ENCODE peak calls at places on chromosomes 7 and 10, in six cellular contexts. One of them, this sample, is unnamed.
A peak's percentile ranks its signal among the peaks of the same experiment; 100 is the strongest.

GRCh38 chr7:15555385-15555859 is 6.4 kb downstream of the AGMO start:
- DNase-seq in stimulated activated naive B cell treated with anti-CD40 and anti-IgM and Interleukin-4, amounts not matched to agents 10 μg/mL and 1 μg/mL and 100 μg/mL, for 72 hours: no peak
- DNase-seq in HCEC 1CT: peak; percentile 43
- DNase-seq in GM23248: peak; percentile 47
- DNase-seq in left ventricle myocardium superior: no peak
- DNase-seq in left cardiac atrium: no peak
- DNase-seq in this sample: peak; percentile 14

GRCh38 chr10:127802532-127803055 is 65.6 kb downstream of the FOXI2 start:
- DNase-seq in stimulated activated naive B cell treated with anti-CD40 and anti-IgM and Interleukin-4, amounts not matched to agents 10 μg/mL and 1 μg/mL and 100 μg/mL, for 72 hours: no peak
- DNase-seq in HCEC 1CT: no peak
- DNase-seq in GM23248: peak; percentile 3
- DNase-seq in left ventricle myocardium superior: no peak
- DNase-seq in left cardiac atrium: no peak
- DNase-seq in this sample: no peak

GRCh38 chr10:127973810-127974311 is 67.0 kb downstream of the PTPRE start:
- DNase-seq in stimulated activated naive B cell treated with anti-CD40 and anti-IgM and Interleukin-4, amounts not matched to agents 10 μg/mL and 1 μg/mL and 100 μg/mL, for 72 hours: no peak
- DNase-seq in HCEC 1CT: no peak
- DNase-seq in GM23248: no peak
- DNase-seq in left ventricle myocardium superior: no peak
- DNase-seq in left cardiac atrium: no peak
- DNase-seq in this sample: no peak

GRCh38 chr10:109931153-109931552 is 7.8 kb upstream of the XPNPEP1 start:
- DNase-seq in stimulated activated naive B cell treated with anti-CD40 and anti-IgM and Interleukin-4, amounts not matched to agents 10 μg/mL and 1 μg/mL and 100 μg/mL, for 72 hours: no peak
- DNase-seq in HCEC 1CT: no peak
- DNase-seq in GM23248: peak; percentile 65
- DNase-seq in left ventricle myocardium superior: no peak
- DNase-seq in left cardiac atrium: no peak
- DNase-seq in this sample: no peak

GRCh38 chr10:122141821-122142651 is 129.1 kb upstream of the BTBD16 start:
- DNase-seq in stimulated activated naive B cell treated with anti-CD40 and anti-IgM and Interleukin-4, amounts not matched to agents 10 μg/mL and 1 μg/mL and 100 μg/mL, for 72 hours: no peak
- DNase-seq in HCEC 1CT: peak; percentile 84
- DNase-seq in GM23248: peak; percentile 90
- DNase-seq in left ventricle myocardium superior: peak; percentile 70
- DNase-seq in left cardiac atrium: no peak
- DNase-seq in this sample: no peak

GRCh38 chr7:101538596-101539459 is 90.3 kb downstream of the MYL10 start:
- DNase-seq in stimulated activated naive B cell treated with anti-CD40 and anti-IgM and Interleukin-4, amounts not matched to agents 10 μg/mL and 1 μg/mL and 100 μg/mL, for 72 hours: peak; percentile 39
- DNase-seq in HCEC 1CT: peak; percentile 31
- DNase-seq in GM23248: peak; percentile 50
- DNase-seq in left ventricle myocardium superior: peak; percentile 75
- DNase-seq in left cardiac atrium: peak; percentile 51
- DNase-seq in this sample: no peak

GRCh38 chr7:30504347-30505173 is at the start of gene GGCT:
- DNase-seq in stimulated activated naive B cell treated with anti-CD40 and anti-IgM and Interleukin-4, amounts not matched to agents 10 μg/mL and 1 μg/mL and 100 μg/mL, for 72 hours: peak; percentile 97
- DNase-seq in HCEC 1CT: peak; percentile 98
- DNase-seq in GM23248: peak; percentile 100
- DNase-seq in left ventricle myocardium superior: peak; percentile 99
- DNase-seq in left cardiac atrium: peak; percentile 100
- DNase-seq in this sample: peak; percentile 93

GRCh38 chr7:5647816-5648215 is 133.6 kb downstream of the RNF216 start:
- DNase-seq in stimulated activated naive B cell treated with anti-CD40 and anti-IgM and Interleukin-4, amounts not matched to agents 10 μg/mL and 1 μg/mL and 100 μg/mL, for 72 hours: no peak
- DNase-seq in HCEC 1CT: no peak
- DNase-seq in GM23248: no peak
- DNase-seq in left ventricle myocardium superior: no peak
- DNase-seq in left cardiac atrium: no peak
- DNase-seq in this sample: no peak

GRCh38 chr7:92133133-92133736 is 1.0 kb downstream of the CYP51A1 start:
- DNase-seq in stimulated activated naive B cell treated with anti-CD40 and anti-IgM and Interleukin-4, amounts not matched to agents 10 μg/mL and 1 μg/mL and 100 μg/mL, for 72 hours: no peak
- DNase-seq in HCEC 1CT: no peak
- DNase-seq in GM23248: peak; percentile 58
- DNase-seq in left ventricle myocardium superior: no peak
- DNase-seq in left cardiac atrium: no peak
- DNase-seq in this sample: no peak

GRCh38 chr7:5435291-5436002 is 11.8 kb upstream of the TNRC18 start:
- DNase-seq in stimulated activated naive B cell treated with anti-CD40 and anti-IgM and Interleukin-4, amounts not matched to agents 10 μg/mL and 1 μg/mL and 100 μg/mL, for 72 hours: no peak
- DNase-seq in HCEC 1CT: no peak
- DNase-seq in GM23248: no peak
- DNase-seq in left ventricle myocardium superior: no peak
- DNase-seq in left cardiac atrium: no peak
- DNase-seq in this sample: no peak

GRCh38 chr10:71838264-71839211 is 12.5 kb downstream of the PSAP start:
- DNase-seq in stimulated activated naive B cell treated with anti-CD40 and anti-IgM and Interleukin-4, amounts not matched to agents 10 μg/mL and 1 μg/mL and 100 μg/mL, for 72 hours: no peak
- DNase-seq in HCEC 1CT: peak; percentile 61
- DNase-seq in GM23248: peak; percentile 84
- DNase-seq in left ventricle myocardium superior: no peak
- DNase-seq in left cardiac atrium: no peak
- DNase-seq in this sample: peak; percentile 73

GRCh38 chr10:87658858-87659555 is 671 bp upstream of the PAPSS2 start:
- DNase-seq in stimulated activated naive B cell treated with anti-CD40 and anti-IgM and Interleukin-4, amounts not matched to agents 10 μg/mL and 1 μg/mL and 100 μg/mL, for 72 hours: no peak
- DNase-seq in HCEC 1CT: no peak
- DNase-seq in GM23248: no peak
- DNase-seq in left ventricle myocardium superior: no peak
- DNase-seq in left cardiac atrium: no peak
- DNase-seq in this sample: no peak

GRCh38 chr10:93673791-93674190 is 28.6 kb downstream of the FRA10AC1 start:
- DNase-seq in stimulated activated naive B cell treated with anti-CD40 and anti-IgM and Interleukin-4, amounts not matched to agents 10 μg/mL and 1 μg/mL and 100 μg/mL, for 72 hours: no peak
- DNase-seq in HCEC 1CT: no peak
- DNase-seq in GM23248: no peak
- DNase-seq in left ventricle myocardium superior: no peak
- DNase-seq in left cardiac atrium: no peak
- DNase-seq in this sample: no peak

GRCh38 chr10:97217299-97217698 is 31.5 kb upstream of the SLIT1 start:
- DNase-seq in stimulated activated naive B cell treated with anti-CD40 and anti-IgM and Interleukin-4, amounts not matched to agents 10 μg/mL and 1 μg/mL and 100 μg/mL, for 72 hours: no peak
- DNase-seq in HCEC 1CT: no peak
- DNase-seq in GM23248: no peak
- DNase-seq in left ventricle myocardium superior: no peak
- DNase-seq in left cardiac atrium: no peak
- DNase-seq in this sample: no peak

GRCh38 chr7:132049462-132050304 is 493.3 kb upstream of the PODXL start:
- DNase-seq in stimulated activated naive B cell treated with anti-CD40 and anti-IgM and Interleukin-4, amounts not matched to agents 10 μg/mL and 1 μg/mL and 100 μg/mL, for 72 hours: no peak
- DNase-seq in HCEC 1CT: no peak
- DNase-seq in GM23248: peak; percentile 49
- DNase-seq in left ventricle myocardium superior: no peak
- DNase-seq in left cardiac atrium: no peak
- DNase-seq in this sample: no peak

GRCh38 chr7:2662273-2663120 is 25.5 kb upstream of the AMZ1 start:
- DNase-seq in stimulated activated naive B cell treated with anti-CD40 and anti-IgM and Interleukin-4, amounts not matched to agents 10 μg/mL and 1 μg/mL and 100 μg/mL, for 72 hours: no peak
- DNase-seq in HCEC 1CT: no peak
- DNase-seq in GM23248: no peak
- DNase-seq in left ventricle myocardium superior: no peak
- DNase-seq in left cardiac atrium: peak; percentile 23
- DNase-seq in this sample: no peak

GRCh38 chr7:1087952-1088920 is at the start of gene GPER1:
- DNase-seq in stimulated activated naive B cell treated with anti-CD40 and anti-IgM and Interleukin-4, amounts not matched to agents 10 μg/mL and 1 μg/mL and 100 μg/mL, for 72 hours: no peak
- DNase-seq in HCEC 1CT: no peak
- DNase-seq in GM23248: peak; percentile 83
- DNase-seq in left ventricle myocardium superior: peak; percentile 74
- DNase-seq in left cardiac atrium: peak; percentile 82
- DNase-seq in this sample: no peak

GRCh38 chr7:133702903-133703302 is 424.2 kb upstream of the LRGUK start:
- DNase-seq in stimulated activated naive B cell treated with anti-CD40 and anti-IgM and Interleukin-4, amounts not matched to agents 10 μg/mL and 1 μg/mL and 100 μg/mL, for 72 hours: no peak
- DNase-seq in HCEC 1CT: no peak
- DNase-seq in GM23248: peak; percentile 14
- DNase-seq in left ventricle myocardium superior: no peak
- DNase-seq in left cardiac atrium: no peak
- DNase-seq in this sample: no peak

GRCh38 chr7:48285365-48285764 is 114.1 kb downstream of the ABCA13 start:
- DNase-seq in stimulated activated naive B cell treated with anti-CD40 and anti-IgM and Interleukin-4, amounts not matched to agents 10 μg/mL and 1 μg/mL and 100 μg/mL, for 72 hours: no peak
- DNase-seq in HCEC 1CT: peak; percentile 93
- DNase-seq in GM23248: peak; percentile 47
- DNase-seq in left ventricle myocardium superior: no peak
- DNase-seq in left cardiac atrium: no peak
- DNase-seq in this sample: no peak

GRCh38 chr7:98251251-98251843 is 685 bp downstream of the TECPR1 start:
- DNase-seq in stimulated activated naive B cell treated with anti-CD40 and anti-IgM and Interleukin-4, amounts not matched to agents 10 μg/mL and 1 μg/mL and 100 μg/mL, for 72 hours: no peak
- DNase-seq in HCEC 1CT: no peak
- DNase-seq in GM23248: peak; percentile 53
- DNase-seq in left ventricle myocardium superior: peak; percentile 67
- DNase-seq in left cardiac atrium: peak; percentile 57
- DNase-seq in this sample: no peak

GRCh38 chr10:13695588-13695987 is 108.8 kb downstream of the PRPF18 start:
- DNase-seq in stimulated activated naive B cell treated with anti-CD40 and anti-IgM and Interleukin-4, amounts not matched to agents 10 μg/mL and 1 μg/mL and 100 μg/mL, for 72 hours: no peak
- DNase-seq in HCEC 1CT: no peak
- DNase-seq in GM23248: no peak
- DNase-seq in left ventricle myocardium superior: no peak
- DNase-seq in left cardiac atrium: no peak
- DNase-seq in this sample: no peak

GRCh38 chr7:716212-716611 is 10.3 kb upstream of the DNAAF5 start:
- DNase-seq in stimulated activated naive B cell treated with anti-CD40 and anti-IgM and Interleukin-4, amounts not matched to agents 10 μg/mL and 1 μg/mL and 100 μg/mL, for 72 hours: no peak
- DNase-seq in HCEC 1CT: no peak
- DNase-seq in GM23248: no peak
- DNase-seq in left ventricle myocardium superior: no peak
- DNase-seq in left cardiac atrium: no peak
- DNase-seq in this sample: no peak

GRCh38 chr7:55546826-55547225 is 25.5 kb downstream of the VOPP1 start:
- DNase-seq in stimulated activated naive B cell treated with anti-CD40 and anti-IgM and Interleukin-4, amounts not matched to agents 10 μg/mL and 1 μg/mL and 100 μg/mL, for 72 hours: no peak
- DNase-seq in HCEC 1CT: peak; percentile 73
- DNase-seq in GM23248: peak; percentile 94
- DNase-seq in left ventricle myocardium superior: peak; percentile 76
- DNase-seq in left cardiac atrium: peak; percentile 74
- DNase-seq in this sample: peak; percentile 75

GRCh38 chr7:30285531-30286284 is 1.3 kb downstream of the ZNRF2 start:
- DNase-seq in stimulated activated naive B cell treated with anti-CD40 and anti-IgM and Interleukin-4, amounts not matched to agents 10 μg/mL and 1 μg/mL and 100 μg/mL, for 72 hours: peak; percentile 66
- DNase-seq in HCEC 1CT: peak; percentile 57
- DNase-seq in GM23248: peak; percentile 70
- DNase-seq in left ventricle myocardium superior: peak; percentile 50
- DNase-seq in left cardiac atrium: peak; percentile 34
- DNase-seq in this sample: no peak

GRCh38 chr10:133308431-133309110 is at the start of the genes TUBGCP2 and ZNF511:
- DNase-seq in stimulated activated naive B cell treated with anti-CD40 and anti-IgM and Interleukin-4, amounts not matched to agents 10 μg/mL and 1 μg/mL and 100 μg/mL, for 72 hours: peak; percentile 89
- DNase-seq in HCEC 1CT: peak; percentile 75
- DNase-seq in GM23248: peak; percentile 94
- DNase-seq in left ventricle myocardium superior: peak; percentile 93
- DNase-seq in left cardiac atrium: peak; percentile 90
- DNase-seq in this sample: no peak

GRCh38 chr10:70684841-70685457 is 12.6 kb downstream of the ADAMTS14 start:
- DNase-seq in stimulated activated naive B cell treated with anti-CD40 and anti-IgM and Interleukin-4, amounts not matched to agents 10 μg/mL and 1 μg/mL and 100 μg/mL, for 72 hours: no peak
- DNase-seq in HCEC 1CT: no peak
- DNase-seq in GM23248: no peak
- DNase-seq in left ventricle myocardium superior: no peak
- DNase-seq in left cardiac atrium: no peak
- DNase-seq in this sample: no peak

GRCh38 chr10:29950391-29950790 is 109.0 kb downstream of the JCAD start:
- DNase-seq in stimulated activated naive B cell treated with anti-CD40 and anti-IgM and Interleukin-4, amounts not matched to agents 10 μg/mL and 1 μg/mL and 100 μg/mL, for 72 hours: no peak
- DNase-seq in HCEC 1CT: peak; percentile 15
- DNase-seq in GM23248: no peak
- DNase-seq in left ventricle myocardium superior: no peak
- DNase-seq in left cardiac atrium: no peak
- DNase-seq in this sample: no peak

GRCh38 chr10:110641256-110641655 is 2.9 kb upstream of the RBM20 start:
- DNase-seq in stimulated activated naive B cell treated with anti-CD40 and anti-IgM and Interleukin-4, amounts not matched to agents 10 μg/mL and 1 μg/mL and 100 μg/mL, for 72 hours: no peak
- DNase-seq in HCEC 1CT: no peak
- DNase-seq in GM23248: no peak
- DNase-seq in left ventricle myocardium superior: peak; percentile 79
- DNase-seq in left cardiac atrium: peak; percentile 65
- DNase-seq in this sample: no peak

GRCh38 chr7:97187067-97187466 is 69.6 kb downstream of the SDHAF3 start:
- DNase-seq in stimulated activated naive B cell treated with anti-CD40 and anti-IgM and Interleukin-4, amounts not matched to agents 10 μg/mL and 1 μg/mL and 100 μg/mL, for 72 hours: no peak
- DNase-seq in HCEC 1CT: peak; percentile 68
- DNase-seq in GM23248: peak; percentile 61
- DNase-seq in left ventricle myocardium superior: no peak
- DNase-seq in left cardiac atrium: no peak
- DNase-seq in this sample: peak; percentile 2

GRCh38 chr10:32298066-32298812 is 48.7 kb downstream of the EPC1 start:
- DNase-seq in stimulated activated naive B cell treated with anti-CD40 and anti-IgM and Interleukin-4, amounts not matched to agents 10 μg/mL and 1 μg/mL and 100 μg/mL, for 72 hours: no peak
- DNase-seq in HCEC 1CT: peak; percentile 91
- DNase-seq in GM23248: peak; percentile 84
- DNase-seq in left ventricle myocardium superior: no peak
- DNase-seq in left cardiac atrium: no peak
- DNase-seq in this sample: peak; percentile 29

GRCh38 chr7:92466682-92467081 is 11.1 kb downstream of the ERVW-1 start:
- DNase-seq in stimulated activated naive B cell treated with anti-CD40 and anti-IgM and Interleukin-4, amounts not matched to agents 10 μg/mL and 1 μg/mL and 100 μg/mL, for 72 hours: no peak
- DNase-seq in HCEC 1CT: no peak
- DNase-seq in GM23248: no peak
- DNase-seq in left ventricle myocardium superior: no peak
- DNase-seq in left cardiac atrium: no peak
- DNase-seq in this sample: peak; percentile 48

GRCh38 chr10:4316166-4316810 is 509.7 kb upstream of the AKR1E2 start:
- DNase-seq in stimulated activated naive B cell treated with anti-CD40 and anti-IgM and Interleukin-4, amounts not matched to agents 10 μg/mL and 1 μg/mL and 100 μg/mL, for 72 hours: no peak
- DNase-seq in HCEC 1CT: no peak
- DNase-seq in GM23248: peak; percentile 97
- DNase-seq in left ventricle myocardium superior: peak; percentile 46
- DNase-seq in left cardiac atrium: peak; percentile 66
- DNase-seq in this sample: no peak

GRCh38 chr10:127968027-127968441 is 61.1 kb downstream of the PTPRE start:
- DNase-seq in stimulated activated naive B cell treated with anti-CD40 and anti-IgM and Interleukin-4, amounts not matched to agents 10 μg/mL and 1 μg/mL and 100 μg/mL, for 72 hours: no peak
- DNase-seq in HCEC 1CT: no peak
- DNase-seq in GM23248: no peak
- DNase-seq in left ventricle myocardium superior: no peak
- DNase-seq in left cardiac atrium: no peak
- DNase-seq in this sample: no peak

GRCh38 chr7:43038229-43038628 is 74.2 kb upstream of the HECW1 start:
- DNase-seq in stimulated activated naive B cell treated with anti-CD40 and anti-IgM and Interleukin-4, amounts not matched to agents 10 μg/mL and 1 μg/mL and 100 μg/mL, for 72 hours: no peak
- DNase-seq in HCEC 1CT: no peak
- DNase-seq in GM23248: peak; percentile 96
- DNase-seq in left ventricle myocardium superior: no peak
- DNase-seq in left cardiac atrium: no peak
- DNase-seq in this sample: no peak

This sample was measured in epithelial cell of prostate.